ENCODE peak calls at places on chromosomes 6 and 20, in five cellular contexts. H is H9, U is H1, Y is mesenchymal stem cell, W is neuronal stem cell. L is an unnamed sample.

GRCh38 chr6:21079468-21080048 is 514.0 kb upstream of the SOX4 start:
- DNase-seq in H (no peak), U (no peak), Y (peak), W (no peak), L (peak)

GRCh38 chr6:34423254-34423653 is 2.6 kb downstream of the RPS10 start:
- DNase-seq in H (no peak), U (no peak), Y (peak), W (no peak), L (peak)

GRCh38 chr20:600736-601135 is 9.4 kb downstream of the TCF15 start:
- DNase-seq in H (no peak), U (no peak), Y (no peak), W (no peak), L (no peak)

GRCh38 chr6:158713469-158713868 is 63.6 kb downstream of the SYTL3 start:
- DNase-seq in H (no peak), U (no peak), Y (no peak), W (no peak), L (no peak)

GRCh38 chr6:113625850-113626249 is 231.3 kb upstream of the MARCKS start:
- DNase-seq in H (no peak), U (no peak), Y (no peak), W (no peak), L (no peak)

GRCh38 chr6:160379464-160379863 is 31.3 kb downstream of the SLC22A3 start:
- DNase-seq in H (no peak), U (no peak), Y (no peak), W (no peak), L (peak)

GRCh38 chr6:119818876-119819275 is 469.3 kb upstream of the MAN1A1 start:
- DNase-seq in H (no peak), U (no peak), Y (no peak), W (no peak), L (no peak)

GRCh38 chr20:47297746-47298145 is 58.8 kb downstream of the ZMYND8 start:
- DNase-seq in H (no peak), U (no peak), Y (no peak), W (no peak), L (no peak)

GRCh38 chr6:6494677-6495076 is 93.8 kb upstream of the LY86 start:
- DNase-seq in H (peak), U (peak), Y (peak), W (peak), L (no peak)

GRCh38 chr6:140040391-140040790 is 665.9 kb upstream of the CITED2 start:
- DNase-seq in H (no peak), U (no peak), Y (peak), W (no peak), L (peak)

GRCh38 chr6:5866547-5867051 is 140.1 kb downstream of the NRN1 start:
- DNase-seq in H (no peak), U (no peak), Y (peak), W (no peak), L (peak)

GRCh38 chr6:56527934-56528333 is 114.8 kb downstream of the DST start:
- DNase-seq in H (no peak), U (no peak), Y (no peak), W (no peak), L (peak)

GRCh38 chr6:98946877-98947410 is 802 bp downstream of the FBXL4 start:
- DNase-seq in H (no peak), U (no peak), Y (no peak), W (no peak), L (peak)

GRCh38 chr6:87473419-87473903 is 687 bp downstream of the SLC35A1 start:
- DNase-seq in H (no peak), U (no peak), Y (peak), W (no peak), L (peak)

GRCh38 chr20:48597521-48598302 is 230.1 kb downstream of the PREX1 start:
- DNase-seq in H (no peak), U (no peak), Y (no peak), W (no peak), L (no peak)

GRCh38 chr6:16409531-16410441 is 171.4 kb downstream of the GMPR start:
- DNase-seq in H (peak), U (peak), Y (peak), W (peak), L (peak)

GRCh38 chr20:24985802-24986201 is 6.7 kb downstream of the APMAP start:
- DNase-seq in H (peak), U (no peak), Y (no peak), W (no peak), L (no peak)

GRCh38 chr20:10992776-10993175 is 319.0 kb upstream of the JAG1 start:
- DNase-seq in H (no peak), U (no peak), Y (no peak), W (no peak), L (peak)

GRCh38 chr6:90490030-90490429 is 96.8 kb downstream of the MAP3K7 start:
- DNase-seq in H (no peak), U (no peak), Y (peak), W (peak), L (no peak)

GRCh38 chr6:134911532-134911931 is 38.4 kb downstream of the ALDH8A1 start:
- DNase-seq in H (no peak), U (no peak), Y (peak), W (no peak), L (peak)

GRCh38 chr6:124009372-124009765 is 205.7 kb downstream of the NKAIN2 start:
- DNase-seq in H (no peak), U (no peak), Y (no peak), W (no peak), L (no peak)

GRCh38 chr6:31734703-31735500 is 1.4 kb downstream of the CLIC1 start:
- DNase-seq in H (peak), U (peak), Y (peak), W (peak), L (peak)

GRCh38 chr6:73923899-73924485 is 228.0 kb downstream of the CD109 start:
- DNase-seq in H (no peak), U (no peak), Y (no peak), W (no peak), L (peak)

GRCh38 chr6:16316741-16317251 is 78.4 kb downstream of the GMPR start:
- DNase-seq in H (peak), U (no peak), Y (peak), W (no peak), L (peak)

GRCh38 chr6:23330632-23331031 is 761.3 kb downstream of the HDGFL1 start:
- DNase-seq in H (no peak), U (no peak), Y (no peak), W (no peak), L (no peak)

GRCh38 chr6:29723666-29724588 is 693 bp downstream of the HLA-F start:
- DNase-seq in H (peak), U (peak), Y (no peak), W (no peak), L (no peak)

GRCh38 chr6:163113358-163113962 is 301.1 kb upstream of the QKI start:
- DNase-seq in H (no peak), U (no peak), Y (peak), W (no peak), L (no peak)

GRCh38 chr20:63049561-63050221 is 42.9 kb upstream of the BHLHE23 start:
- DNase-seq in H (no peak), U (no peak), Y (no peak), W (no peak), L (no peak)

GRCh38 chr20:19212524-19213502 is at the start of gene SLC24A3:
- DNase-seq in H (peak), U (peak), Y (peak), W (peak), L (no peak)

GRCh38 chr6:166442131-166442530 is 59.4 kb upstream of the MPC1 start:
- DNase-seq in H (no peak), U (no peak), Y (no peak), W (no peak), L (no peak)

GRCh38 chr20:36135159-36135558 is 19.4 kb upstream of the EPB41L1 start:
- DNase-seq in H (no peak), U (no peak), Y (no peak), W (no peak), L (no peak)

GRCh38 chr6:128822271-128822670 is 60.7 kb upstream of the LAMA2 start:
- DNase-seq in H (no peak), U (no peak), Y (peak), W (no peak), L (peak)

GRCh38 chr6:89369009-89369408 is 16.5 kb upstream of the UBE2J1 start:
- DNase-seq in H (peak), U (no peak), Y (peak), W (no peak), L (peak)

GRCh38 chr6:35647400-35647799 is 41.3 kb downstream of the FKBP5 start:
- DNase-seq in H (no peak), U (no peak), Y (no peak), W (no peak), L (no peak)

GRCh38 chr6:49509342-49509741 is 9.6 kb downstream of the GLYATL3 start:
- DNase-seq in H (no peak), U (no peak), Y (no peak), W (no peak), L (no peak)

GRCh38 chr20:48492188-48493070 is 335.4 kb downstream of the PREX1 start:
- DNase-seq in H (no peak), U (peak), Y (no peak), W (no peak), L (no peak)

DNA sequence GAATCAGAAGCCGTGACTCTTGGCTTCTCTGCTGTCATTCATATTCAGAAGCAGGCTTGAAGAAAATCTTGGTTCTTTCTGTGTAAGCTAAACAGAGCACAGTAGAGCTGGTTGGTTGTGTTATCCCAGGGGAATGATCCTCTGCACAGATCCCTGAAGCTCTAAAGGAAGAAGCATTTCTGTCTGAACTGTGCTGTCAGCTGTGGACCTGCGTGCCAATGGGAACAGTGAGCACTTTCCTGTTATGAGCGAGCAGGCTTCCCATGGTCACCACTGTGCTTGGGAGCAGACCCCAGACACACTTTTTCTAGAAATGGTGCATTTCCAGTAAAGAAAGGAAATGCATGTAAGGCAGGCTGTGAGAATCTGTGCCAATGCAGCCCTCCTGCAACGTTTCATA is 490.2 kb downstream of the EPM2A start:
- DNase-seq in H (no peak), U (no peak), Y (peak), W (no peak), L (peak)
- H4K91ac ChIP-seq in H (no peak), U (no peak), Y (no peak), W (no peak), L (peak)

DNA sequence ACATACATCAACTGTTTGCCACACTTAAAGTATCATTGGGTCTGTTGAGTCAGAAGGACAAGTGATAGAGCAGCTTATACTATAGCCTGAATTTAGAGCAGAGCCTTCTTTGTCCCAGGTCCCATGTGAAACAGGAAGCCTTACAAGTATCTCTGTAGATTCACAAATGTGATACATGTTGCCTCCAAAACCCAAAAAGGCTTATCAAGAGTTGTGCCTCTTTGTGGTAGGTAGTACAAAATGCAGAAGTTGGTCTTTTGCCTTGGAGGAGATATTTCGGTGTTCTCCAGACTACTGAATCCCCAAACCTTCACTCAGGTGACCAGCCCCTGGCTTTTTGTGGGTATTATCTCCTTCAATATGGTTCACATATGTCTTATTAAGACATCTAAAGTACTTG is 172.8 kb upstream of the PROKR2 start:
- DNase-seq in H (no peak), U (no peak), Y (no peak), W (no peak), L (no peak)
- H4K91ac ChIP-seq in H (no peak), U (no peak), Y (no peak), W (no peak), L (no peak)

GRCh38 chr6:71531841-71532240 is 243.2 kb downstream of the OGFRL1 start:
- DNase-seq in H (peak), U (no peak), Y (no peak), W (no peak), L (no peak)
- H4K91ac ChIP-seq in H (no peak), U (no peak), Y (no peak), W (no peak), L (no peak)

GRCh38 chr6:71533939-71534379 is 245.3 kb downstream of the OGFRL1 start:
- DNase-seq in H (no peak), U (no peak), Y (peak), W (no peak), L (peak)

GRCh38 chr6:71527831-71528377 is 239.3 kb downstream of the OGFRL1 start:
- DNase-seq in H (no peak), U (no peak), Y (peak), W (no peak), L (peak)

GRCh38 chr6:71529769-71530168 is 241.2 kb downstream of the OGFRL1 start:
- DNase-seq in H (no peak), U (no peak), Y (no peak), W (no peak), L (no peak)

GRCh38 chr6:71529026-71529425 is 240.4 kb downstream of the OGFRL1 start:
- DNase-seq in H (no peak), U (no peak), Y (no peak), W (no peak), L (no peak)

DNA sequence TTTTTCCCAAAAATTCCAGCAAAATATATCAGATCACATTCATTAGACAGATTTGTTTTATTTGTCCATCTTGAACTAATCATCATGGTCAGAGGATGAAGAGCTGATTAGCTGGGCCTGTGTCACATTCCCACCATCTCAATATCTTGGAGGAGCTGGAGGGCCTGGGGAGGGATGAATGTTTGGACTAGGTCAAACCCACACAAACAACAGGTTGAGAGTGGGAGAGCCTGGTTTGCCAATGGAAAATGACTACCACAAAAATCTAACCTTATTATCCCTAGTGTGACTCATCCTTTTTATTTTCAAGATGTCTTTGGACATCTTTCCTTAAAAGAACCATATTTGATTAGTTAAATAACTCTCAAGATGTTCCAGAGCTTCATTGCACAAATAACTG is 242.4 kb downstream of the OGFRL1 start:
- DNase-seq in H (no peak), U (no peak), Y (no peak), W (no peak), L (peak)
- H4K91ac ChIP-seq in H (no peak), U (no peak), Y (no peak), W (no peak), L (no peak)

GRCh38 chr20:50891138-50891537 is 40.1 kb downstream of the ADNP start:
- DNase-seq in H (no peak), U (no peak), Y (peak), W (no peak), L (peak)

GRCh38 chr20:50895111-50895830 is 36.0 kb downstream of the ADNP start:
- DNase-seq in H (no peak), U (no peak), Y (peak), W (no peak), L (peak)

GRCh38 chr20:50898475-50898874 is 32.8 kb downstream of the ADNP start:
- DNase-seq in H (no peak), U (no peak), Y (no peak), W (no peak), L (peak)

GRCh38 chr20:50892394-50892793 is 38.8 kb downstream of the ADNP start:
- DNase-seq in H (no peak), U (no peak), Y (no peak), W (no peak), L (no peak)

GRCh38 chr20:50893620-50894019 is 37.6 kb downstream of the ADNP start:
- DNase-seq in H (no peak), U (no peak), Y (no peak), W (no peak), L (no peak)
- H4K91ac ChIP-seq in H (no peak), U (no peak), Y (no peak), W (no peak), L (no peak)

GRCh38 chr20:38144608-38145093 is 20.4 kb downstream of the TGM2 start:
- DNase-seq in H (no peak), U (no peak), Y (no peak), W (no peak), L (no peak)
- H4K91ac ChIP-seq in H (no peak), U (no peak), Y (peak), W (no peak), L (peak)

DNA sequence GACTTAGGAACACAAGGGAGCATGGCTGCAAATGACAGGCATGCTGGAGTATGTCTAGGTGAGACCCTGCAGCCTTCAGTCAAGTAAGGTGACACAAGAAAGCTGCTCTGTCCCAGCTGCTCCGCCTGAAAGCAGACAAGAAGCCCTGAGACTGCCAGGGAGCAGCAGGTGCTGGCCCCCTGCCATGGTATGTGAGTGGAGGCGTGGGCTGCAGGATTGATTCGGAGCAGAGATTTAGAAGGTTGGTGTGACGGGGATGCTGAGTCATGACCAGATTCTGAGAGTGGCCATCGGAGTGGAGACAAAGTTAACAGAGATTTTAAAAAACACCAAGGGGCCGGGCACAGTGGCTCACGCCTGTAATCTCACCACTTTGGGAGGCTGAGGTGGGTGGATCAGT is 17.8 kb downstream of the LRP11 start:
- DNase-seq in H (no peak), U (no peak), Y (peak), W (no peak), L (peak)
- H4K91ac ChIP-seq in H (no peak), U (no peak), Y (peak), W (no peak), L (peak)

DNA sequence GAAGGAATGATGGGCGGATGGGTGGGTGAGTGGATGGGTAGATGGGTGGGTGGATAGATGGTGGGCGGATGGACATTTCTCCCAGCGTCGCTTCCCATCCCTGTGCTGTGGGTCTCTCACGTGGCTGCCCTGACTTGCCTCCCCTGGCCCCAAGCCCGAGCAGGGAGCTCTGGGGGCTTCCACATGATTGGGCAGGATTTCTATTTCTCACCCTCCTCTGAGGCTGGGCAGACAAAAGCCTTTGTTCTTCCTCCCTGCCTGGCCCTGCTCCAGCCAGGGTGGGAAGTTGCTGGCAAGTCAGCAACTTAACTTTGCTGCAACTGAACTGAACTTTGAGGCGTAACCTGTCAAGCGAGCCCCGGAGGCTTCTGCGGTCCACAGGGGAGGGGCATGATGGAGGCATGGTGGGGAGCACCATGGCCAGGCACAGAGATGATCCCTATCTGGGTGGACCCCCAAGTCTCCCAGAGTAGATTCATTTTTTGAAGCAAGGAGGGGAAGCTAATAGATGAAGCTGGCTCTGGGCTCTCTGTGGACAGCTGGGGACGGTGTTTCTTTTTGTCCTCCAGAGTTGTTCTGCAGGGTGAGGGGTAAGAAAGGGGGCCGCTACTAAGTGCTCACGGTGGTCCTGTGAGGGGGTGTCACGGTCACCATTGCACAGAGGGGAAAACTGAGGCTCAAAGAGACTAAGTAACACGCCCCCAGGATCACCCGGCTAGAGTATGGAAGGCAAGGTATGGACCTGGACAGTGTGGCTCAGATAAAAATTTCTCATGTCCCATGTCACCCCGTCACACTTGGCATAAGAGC is 140.1 kb downstream of the CEBPB start:
- DNase-seq in H (no peak), U (no peak), Y (no peak), W (no peak), L (no peak)
- H4K91ac ChIP-seq in H (no peak), U (no peak), Y (no peak), W (no peak), L (no peak)

GRCh38 chr6:8063762-8064637 is at the start of gene BLOC1S5:
- DNase-seq in H (peak), U (peak), Y (peak), W (peak), L (peak)
- H4K91ac ChIP-seq in H (no peak), U (peak), Y (peak), W (no peak), L (peak)

GRCh38 chr6:83702077-83702476 is 6.8 kb downstream of the SNAP91 start:
- DNase-seq in H (no peak), U (no peak), Y (no peak), W (no peak), L (no peak)

GRCh38 chr6:83708546-83708969 is 343 bp downstream of the SNAP91 start:
- DNase-seq in H (peak), U (no peak), Y (peak), W (peak), L (no peak)

GRCh38 chr6:83707829-83708545 is 914 bp downstream of the SNAP91 start:
- DNase-seq in H (peak), U (peak), Y (peak), W (peak), L (no peak)

GRCh38 chr6:83702749-83703148 is 6.2 kb downstream of the SNAP91 start:
- DNase-seq in H (no peak), U (no peak), Y (no peak), W (no peak), L (no peak)
- H4K91ac ChIP-seq in H (no peak), U (no peak), Y (no peak), W (no peak), L (no peak)